ENCODE peak calls at places on chromosomes 4 and X, in four cellular contexts. P is HepG2, D is NT2/D1, G is H1. R is an unnamed sample.

GRCh38 chrX:135740683-135741149 is 27.3 kb downstream of the CT45A3 start:
- DNase-seq in D (no peak), G (peak), P (peak), R (peak)

GRCh38 chrX:45622538-45622937 is 421.9 kb upstream of the DIPK2B start:
- DNase-seq in D (no peak), P (no peak), G (no peak), R (no peak)

GRCh38 chrX:115324194-115324593 is 34.7 kb downstream of the LUZP4 start:
- DNase-seq in G (no peak), D (no peak), P (no peak), R (no peak)

GRCh38 chr4:53478671-53479456 is 101.4 kb downstream of the FIP1L1 start:
- DNase-seq in D (no peak), P (no peak), G (no peak), R (no peak)

GRCh38 chrX:7074135-7074907 is 73.2 kb upstream of the STS start:
- DNase-seq in P (no peak), G (no peak), D (no peak), R (no peak)

GRCh38 chrX:108736509-108737479 is at the start of gene IRS4:
- DNase-seq in P (peak), D (peak), G (peak), R (peak)

GRCh38 chr4:126242679-126243390 is 928.1 kb downstream of the FAT4 start:
- DNase-seq in P (no peak), D (no peak), G (no peak), R (no peak)

GRCh38 chr4:140611854-140612253 is 43.1 kb upstream of the UCP1 start:
- DNase-seq in D (no peak), P (no peak), G (no peak), R (no peak)

GRCh38 chr4:151792525-151792924 is 31.7 kb upstream of the GATB start:
- DNase-seq in P (no peak), D (no peak), G (no peak), R (no peak)

GRCh38 chr4:81257841-81258240 is 42.8 kb upstream of the PRKG2 start:
- DNase-seq in G (no peak), D (no peak), P (no peak), R (no peak)

GRCh38 chr4:102157984-102158383 is 187.3 kb downstream of the SLC39A8 start:
- DNase-seq in D (no peak), G (no peak), P (no peak), R (no peak)
- TF ChIP-seq SUZ12 in D (no peak), G (no peak), P (no peak), R (no peak)

GRCh38 chr4:20532096-20532495 is 168.2 kb upstream of the PACRGL start:
- DNase-seq in D (no peak), G (no peak), P (no peak), R (no peak)
- TF ChIP-seq SUZ12 in D (no peak), G (no peak), P (no peak), R (no peak)

GRCh38 chrX:18617351-18617750 is 54.6 kb downstream of the RS1 start:
- DNase-seq in D (peak), P (peak), G (no peak), R (no peak)
- TF ChIP-seq SUZ12 in D (no peak), P (no peak), G (no peak), R (no peak)

GRCh38 chrX:14476169-14476568 is 53.2 kb upstream of the GLRA2 start:
- DNase-seq in P (no peak), D (no peak), G (no peak), R (no peak)
- TF ChIP-seq SUZ12 in P (no peak), D (no peak), G (no peak), R (no peak)

GRCh38 chr4:158793021-158793420 is 24.2 kb downstream of the FNIP2 start:
- DNase-seq in P (no peak), D (no peak), G (no peak), R (no peak)

GRCh38 chr4:158798062-158798461 is 29.2 kb downstream of the FNIP2 start:
- DNase-seq in D (no peak), P (no peak), G (no peak), R (no peak)

GRCh38 chr4:158799013-158799770 is 30.4 kb downstream of the FNIP2 start:
- DNase-seq in G (no peak), P (no peak), D (no peak), R (no peak)

GRCh38 chr4:158799856-158800255 is 31.0 kb downstream of the FNIP2 start:
- DNase-seq in D (no peak), G (no peak), P (no peak), R (no peak)

DNA sequence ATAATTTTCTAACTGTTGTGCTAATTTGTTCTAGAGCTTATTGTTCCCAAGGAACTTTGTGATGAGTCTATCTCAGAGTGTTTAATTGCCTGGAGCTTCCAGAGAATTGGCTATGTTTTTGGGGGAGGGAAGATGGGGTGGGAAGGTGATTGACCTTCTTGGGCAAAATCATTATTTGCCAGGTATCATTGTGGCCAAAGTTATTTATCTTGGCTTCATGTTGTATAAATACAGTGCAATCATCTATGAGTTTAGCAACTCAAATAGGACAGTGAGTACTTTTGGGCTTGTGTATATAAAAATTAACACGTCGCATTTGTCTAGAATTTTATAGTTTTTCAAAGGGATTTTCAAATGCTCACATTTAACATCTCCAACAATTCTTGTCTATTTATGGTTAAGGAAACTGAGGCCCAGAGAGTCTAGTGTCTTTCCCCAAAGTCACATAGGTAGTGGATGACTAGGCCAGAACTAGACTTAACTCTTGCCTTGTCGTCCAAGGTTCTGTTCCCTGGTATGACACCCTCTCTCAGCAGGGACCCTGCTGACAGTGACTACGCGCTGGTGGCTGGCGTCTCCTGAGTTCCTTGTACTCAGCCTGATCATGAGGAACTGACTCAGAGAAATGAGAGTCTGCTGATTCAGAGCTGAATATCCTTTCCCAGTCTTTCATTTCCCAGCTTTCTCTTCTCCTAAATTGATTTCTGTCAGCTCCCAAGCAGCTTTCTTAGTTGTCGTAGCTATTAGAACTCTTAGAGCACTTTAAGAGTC is 27.7 kb downstream of the FNIP2 start:
- DNase-seq in D (no peak), G (no peak), P (no peak), R (no peak)
- TF ChIP-seq SUZ12 in D (no peak), G (no peak), P (no peak), R (no peak)

GRCh38 chr4:84028340-84028739 is 470.8 kb downstream of the NKX6-1 start:
- DNase-seq in G (no peak), P (no peak), D (no peak), R (peak)
- TF ChIP-seq SUZ12 in G (no peak), P (no peak), D (no peak), R (no peak)

GRCh38 chr4:98784947-98785693 is 126.7 kb upstream of the TSPAN5 start:
- DNase-seq in D (no peak), P (no peak), G (no peak), R (no peak)

GRCh38 chr4:98780926-98781325 is 122.5 kb upstream of the TSPAN5 start:
- DNase-seq in D (no peak), G (no peak), P (no peak), R (no peak)

GRCh38 chr4:98781641-98782348 is 123.4 kb upstream of the TSPAN5 start:
- DNase-seq in P (no peak), G (no peak), D (no peak), R (no peak)

DNA sequence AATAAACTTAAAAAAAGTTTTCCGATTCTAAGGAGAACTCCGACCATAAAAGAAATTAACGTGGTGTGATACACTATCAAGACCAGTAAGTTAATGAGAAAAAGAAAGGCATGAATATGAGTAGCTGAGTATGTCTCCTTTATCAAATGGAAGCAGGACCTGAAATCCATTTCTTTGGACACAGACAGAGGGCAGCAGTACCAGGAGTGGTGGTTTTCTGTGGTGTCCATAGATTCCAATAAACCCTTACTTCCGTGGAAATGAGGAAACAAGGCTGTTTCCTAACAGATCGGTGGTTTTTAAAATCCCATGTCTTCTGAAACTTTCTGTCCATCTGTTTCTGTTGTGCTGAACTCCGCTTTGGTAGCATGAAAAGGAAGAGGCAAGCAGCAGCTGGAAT is 128.5 kb upstream of the TSPAN5 start:
- DNase-seq in D (no peak), G (no peak), P (peak), R (no peak)
- TF ChIP-seq SUZ12 in D (no peak), G (no peak), P (no peak), R (no peak)

GRCh38 chr4:113070755-113071154 is 21.3 kb downstream of the ANK2 start:
- DNase-seq in D (no peak), P (no peak), G (no peak), R (no peak)

GRCh38 chr4:113073614-113074013 is 24.2 kb downstream of the ANK2 start:
- DNase-seq in G (no peak), D (no peak), P (no peak), R (no peak)

GRCh38 chr4:113077611-113078010 is 28.2 kb downstream of the ANK2 start:
- DNase-seq in P (no peak), G (no peak), D (no peak), R (no peak)

GRCh38 chr4:113069212-113069892 is 19.9 kb downstream of the ANK2 start:
- DNase-seq in G (no peak), D (no peak), P (peak), R (no peak)

GRCh38 chr4:113071811-113072210 is 22.4 kb downstream of the ANK2 start:
- DNase-seq in P (no peak), D (no peak), G (no peak), R (no peak)
- TF ChIP-seq SUZ12 in P (no peak), D (no peak), G (no peak), R (no peak)

GRCh38 chr4:107452717-107453116 is 267.3 kb downstream of the PAPSS1 start:
- DNase-seq in G (no peak), D (no peak), P (no peak), R (no peak)
- TF ChIP-seq SUZ12 in G (no peak), D (no peak), P (no peak), R (no peak)

GRCh38 chrX:153662266-153662665 is 11.3 kb downstream of the PNCK start:
- DNase-seq in P (peak), D (no peak), G (peak), R (no peak)
- TF ChIP-seq SUZ12 in P (no peak), D (no peak), G (no peak), R (no peak)